ENCODE peak calls at places on chromosome 21, in eight cellular contexts. Q is heart left ventricle; K is CD4-positive, alpha-beta T cell; H is AG10803; I is HEK293T; R is activated naive CD4-positive, alpha-beta T cell treated with anti-CD3 and anti-CD28 coated beads, Interleukin-2, amount 10 ng/mL, durations not matched to agents 7 days and 5 days; B is pancreas; C is GM12891. F is an unnamed sample.

GRCh38 chr21:38769253-38769780 is 36.4 kb upstream of the ETS2 start:
- DNase-seq in Q (no peak), K (no peak), H (peak), I (no peak), R (no peak), B (no peak), C (no peak), F (no peak)

GRCh38 chr21:45325206-45326168 is 37.8 kb upstream of the POFUT2 start:
- DNase-seq in Q (peak), K (no peak), H (no peak), I (no peak), R (no peak), B (peak), C (no peak), F (no peak)

GRCh38 chr21:43640437-43640836 is 18.9 kb downstream of the HSF2BP start:
- DNase-seq in Q (no peak), K (no peak), H (no peak), I (no peak), R (no peak), B (no peak), C (no peak), F (no peak)

GRCh38 chr21:39263372-39263771 is 50.1 kb downstream of the BRWD1 start:
- DNase-seq in Q (no peak), K (no peak), H (peak), I (no peak), R (no peak), B (no peak), C (no peak), F (no peak)

GRCh38 chr21:14581902-14582457 is 35.9 kb upstream of the SAMSN1 start:
- DNase-seq in Q (no peak), K (no peak), H (no peak), I (no peak), R (no peak), B (no peak), C (no peak), F (no peak)

GRCh38 chr21:45003331-45004058 is 63.7 kb downstream of the SLX9 start:
- DNase-seq in Q (peak), K (no peak), H (peak), I (no peak), R (no peak), B (no peak), C (no peak), F (peak)

GRCh38 chr21:31624181-31624580 is 35.3 kb upstream of the SOD1 start:
- DNase-seq in Q (no peak), K (no peak), H (no peak), I (no peak), R (no peak), B (no peak), C (no peak), F (no peak)

GRCh38 chr21:39003982-39004775 is 179.1 kb downstream of the PSMG1 start:
- DNase-seq in Q (no peak), K (no peak), H (peak), I (no peak), R (no peak), B (no peak), C (no peak), F (no peak)

GRCh38 chr21:45930792-45931191 is 50.8 kb upstream of the COL6A1 start:
- DNase-seq in Q (peak), K (no peak), H (no peak), I (no peak), R (no peak), B (no peak), C (no peak), F (no peak)

GRCh38 chr21:34536820-34537219 is 24.8 kb upstream of the KCNE1 start:
- DNase-seq in Q (no peak), K (no peak), H (peak), I (no peak), R (no peak), B (no peak), C (no peak), F (no peak)

GRCh38 chr21:33855190-33855589 is 60.4 kb downstream of the ATP5PO start:
- DNase-seq in Q (peak), K (no peak), H (no peak), I (peak), R (no peak), B (no peak), C (no peak), F (no peak)

GRCh38 chr21:37072988-37073416 is at the start of the genes PIGP and TTC3:
- DNase-seq in Q (peak), K (peak), H (peak), I (peak), R (peak), B (peak), C (peak), F (peak)

GRCh38 chr21:46425566-46425965 is 33.1 kb upstream of the DIP2A start:
- DNase-seq in Q (peak), K (peak), H (no peak), I (no peak), R (peak), B (no peak), C (no peak), F (no peak)

GRCh38 chr21:40186036-40186435 is 318.8 kb downstream of the PCP4 start:
- DNase-seq in Q (no peak), K (no peak), H (peak), I (no peak), R (no peak), B (no peak), C (no peak), F (no peak)

GRCh38 chr21:44304846-44305245 is 5.0 kb downstream of the PFKL start:
- DNase-seq in Q (no peak), K (peak), H (peak), I (peak), R (peak), B (no peak), C (peak), F (no peak)

F was measured in lower leg skin.